ENCODE peak calls at places on chromosomes 12 and 14, in six cellular contexts. F, Z, V, I, B and D are unnamed samples.

GRCh38 chr12:106564678-106565329 is 18.0 kb upstream of the RFX4 start:
- DNase-seq in F (no peak), Z (no peak), V (no peak), I (no peak), B (no peak), D (no peak)

GRCh38 chr14:63308723-63309317 is 9.9 kb downstream of the GPHB5 start:
- DNase-seq in F (no peak), Z (no peak), V (no peak), I (peak; percentile 34), B (no peak), D (no peak)

GRCh38 chr14:52332269-52332668 is 18.2 kb downstream of the PTGER2 start:
- DNase-seq in F (no peak), Z (no peak), V (no peak), I (no peak), B (no peak), D (no peak)

GRCh38 chr12:123120452-123121166 is 30.3 kb downstream of the PITPNM2 start:
- DNase-seq in F (peak; percentile 8), Z (no peak), V (no peak), I (no peak), B (no peak), D (no peak)

GRCh38 chr12:59651230-59651920 is 55.5 kb downstream of the SLC16A7 start:
- DNase-seq in F (no peak), Z (no peak), V (no peak), I (no peak), B (no peak), D (no peak)

GRCh38 chr14:94904636-94905035 is 134.7 kb upstream of the GSC start:
- DNase-seq in F (no peak), Z (no peak), V (no peak), I (no peak), B (no peak), D (no peak)

GRCh38 chr12:108833355-108833733 is 24.0 kb downstream of the SSH1 start:
- DNase-seq in F (no peak), Z (no peak), V (no peak), I (peak; percentile 49), B (no peak), D (no peak)

GRCh38 chr14:34931206-34931605 is 51.6 kb upstream of the SRP54 start:
- DNase-seq in F (peak; percentile 2), Z (no peak), V (no peak), I (no peak), B (no peak), D (no peak)

GRCh38 chr14:31363331-31364073 is 56.8 kb downstream of the HEATR5A start:
- DNase-seq in F (no peak), Z (no peak), V (no peak), I (no peak), B (no peak), D (no peak)

GRCh38 chr14:76152333-76152681 is 585 bp downstream of the GPATCH2L start:
- DNase-seq in F (peak; percentile 66), Z (peak; percentile 67), V (no peak), I (peak; percentile 69), B (peak; percentile 34), D (peak; percentile 58)

GRCh38 chr14:98651042-98651441 is 621.0 kb downstream of the BCL11B start:
- DNase-seq in F (no peak), Z (no peak), V (no peak), I (no peak), B (no peak), D (no peak)